ENCODE peak calls at places on chromosome 13, in nine cellular contexts. One of them, this sample, is unnamed.

GRCh38 chr13:36345438-36346221 is 564 bp downstream of the SPART start:
- DNase-seq in suprapubic skin: peak
- DNase-seq in adrenal gland: peak
- DNase-seq in GM23338: peak
- DNase-seq in HepG2: peak
- DNase-seq in choroid plexus epithelial cell: peak
- DNase-seq in Calu3: no peak
- DNase-seq in cardiac fibroblast: peak
- DNase-seq in astrocyte: peak
- DNase-seq in this sample: no peak

GRCh38 chr13:29548722-29549446 is 46.6 kb downstream of the SLC7A1 start:
- DNase-seq in suprapubic skin: no peak
- DNase-seq in adrenal gland: no peak
- DNase-seq in GM23338: no peak
- DNase-seq in HepG2: no peak
- DNase-seq in choroid plexus epithelial cell: peak
- DNase-seq in Calu3: peak
- DNase-seq in cardiac fibroblast: peak
- DNase-seq in astrocyte: peak
- DNase-seq in this sample: no peak

GRCh38 chr13:39415403-39415802 is 187.6 kb downstream of the LHFPL6 start:
- DNase-seq in suprapubic skin: no peak
- DNase-seq in adrenal gland: peak
- DNase-seq in GM23338: peak
- DNase-seq in HepG2: no peak
- DNase-seq in choroid plexus epithelial cell: peak
- DNase-seq in Calu3: peak
- DNase-seq in cardiac fibroblast: peak
- DNase-seq in astrocyte: no peak
- DNase-seq in this sample: no peak

GRCh38 chr13:95002126-95002525 is 289.8 kb upstream of the SOX21 start:
- DNase-seq in suprapubic skin: no peak
- DNase-seq in adrenal gland: no peak
- DNase-seq in GM23338: peak
- DNase-seq in HepG2: peak
- DNase-seq in choroid plexus epithelial cell: no peak
- DNase-seq in Calu3: no peak
- DNase-seq in cardiac fibroblast: no peak
- DNase-seq in astrocyte: no peak
- DNase-seq in this sample: no peak

GRCh38 chr13:44523176-44524017 is 52.7 kb downstream of the TSC22D1 start:
- DNase-seq in suprapubic skin: no peak
- DNase-seq in adrenal gland: peak
- DNase-seq in GM23338: peak
- DNase-seq in HepG2: peak
- DNase-seq in choroid plexus epithelial cell: peak
- DNase-seq in Calu3: no peak
- DNase-seq in cardiac fibroblast: peak
- DNase-seq in astrocyte: peak
- DNase-seq in this sample: peak

GRCh38 chr13:51519839-51520238 is 64.4 kb upstream of the WDFY2 start:
- DNase-seq in suprapubic skin: no peak
- DNase-seq in adrenal gland: no peak
- DNase-seq in GM23338: no peak
- DNase-seq in HepG2: peak
- DNase-seq in choroid plexus epithelial cell: peak
- DNase-seq in Calu3: no peak
- DNase-seq in cardiac fibroblast: peak
- DNase-seq in astrocyte: peak
- DNase-seq in this sample: no peak

GRCh38 chr13:21310220-21310619 is 133.8 kb downstream of the MRPL57 start:
- DNase-seq in suprapubic skin: no peak
- DNase-seq in adrenal gland: no peak
- DNase-seq in GM23338: no peak
- DNase-seq in HepG2: no peak
- DNase-seq in choroid plexus epithelial cell: no peak
- DNase-seq in Calu3: no peak
- DNase-seq in cardiac fibroblast: no peak
- DNase-seq in astrocyte: peak
- DNase-seq in this sample: no peak

GRCh38 chr13:111210488-111210887 is 95.4 kb downstream of the ARHGEF7 start:
- DNase-seq in suprapubic skin: no peak
- DNase-seq in adrenal gland: no peak
- DNase-seq in GM23338: no peak
- DNase-seq in HepG2: no peak
- DNase-seq in choroid plexus epithelial cell: peak
- DNase-seq in Calu3: no peak
- DNase-seq in cardiac fibroblast: peak
- DNase-seq in astrocyte: peak
- DNase-seq in this sample: no peak

GRCh38 chr13:33799950-33800592 is 17.9 kb upstream of the RFC3 start:
- DNase-seq in suprapubic skin: no peak
- DNase-seq in adrenal gland: no peak
- DNase-seq in GM23338: peak
- DNase-seq in HepG2: peak
- DNase-seq in choroid plexus epithelial cell: peak
- DNase-seq in Calu3: no peak
- DNase-seq in cardiac fibroblast: peak
- DNase-seq in astrocyte: peak
- DNase-seq in this sample: no peak

GRCh38 chr13:21676611-21677021 is 5.7 kb downstream of the FGF9 start:
- DNase-seq in suprapubic skin: no peak
- DNase-seq in adrenal gland: peak
- DNase-seq in GM23338: peak
- DNase-seq in HepG2: no peak
- DNase-seq in choroid plexus epithelial cell: no peak
- DNase-seq in Calu3: no peak
- DNase-seq in cardiac fibroblast: no peak
- DNase-seq in astrocyte: no peak
- DNase-seq in this sample: peak

GRCh38 chr13:34176636-34177035 is 358.7 kb downstream of the RFC3 start:
- DNase-seq in suprapubic skin: no peak
- DNase-seq in adrenal gland: no peak
- DNase-seq in GM23338: no peak
- DNase-seq in HepG2: no peak
- DNase-seq in choroid plexus epithelial cell: no peak
- DNase-seq in Calu3: no peak
- DNase-seq in cardiac fibroblast: no peak
- DNase-seq in astrocyte: no peak
- DNase-seq in this sample: no peak

GRCh38 chr13:22002893-22003292 is 332.0 kb downstream of the FGF9 start:
- DNase-seq in suprapubic skin: no peak
- DNase-seq in adrenal gland: peak
- DNase-seq in GM23338: no peak
- DNase-seq in HepG2: no peak
- DNase-seq in choroid plexus epithelial cell: no peak
- DNase-seq in Calu3: no peak
- DNase-seq in cardiac fibroblast: no peak
- DNase-seq in astrocyte: no peak
- DNase-seq in this sample: no peak

GRCh38 chr13:50909605-50910482 is at the start of gene RNASEH2B:
- DNase-seq in suprapubic skin: peak
- DNase-seq in adrenal gland: peak
- DNase-seq in GM23338: peak
- DNase-seq in HepG2: peak
- DNase-seq in choroid plexus epithelial cell: peak
- DNase-seq in Calu3: peak
- DNase-seq in cardiac fibroblast: peak
- DNase-seq in astrocyte: peak
- DNase-seq in this sample: peak

GRCh38 chr13:99323488-99323887 is 16.3 kb upstream of the GPR183 start:
- DNase-seq in suprapubic skin: no peak
- DNase-seq in adrenal gland: no peak
- DNase-seq in GM23338: no peak
- DNase-seq in HepG2: no peak
- DNase-seq in choroid plexus epithelial cell: no peak
- DNase-seq in Calu3: no peak
- DNase-seq in cardiac fibroblast: peak
- DNase-seq in astrocyte: peak
- DNase-seq in this sample: no peak

GRCh38 chr13:92535222-92536006 is 691.2 kb upstream of the GPC6 start:
- DNase-seq in suprapubic skin: no peak
- DNase-seq in adrenal gland: no peak
- DNase-seq in GM23338: no peak
- DNase-seq in HepG2: no peak
- DNase-seq in choroid plexus epithelial cell: no peak
- DNase-seq in Calu3: no peak
- DNase-seq in cardiac fibroblast: no peak
- DNase-seq in astrocyte: no peak
- DNase-seq in this sample: no peak

GRCh38 chr13:112241288-112241687 is 134.9 kb upstream of the SPACA7 start:
- DNase-seq in suprapubic skin: no peak
- DNase-seq in adrenal gland: no peak
- DNase-seq in GM23338: no peak
- DNase-seq in HepG2: no peak
- DNase-seq in choroid plexus epithelial cell: no peak
- DNase-seq in Calu3: no peak
- DNase-seq in cardiac fibroblast: no peak
- DNase-seq in astrocyte: no peak
- DNase-seq in this sample: no peak

DNA sequence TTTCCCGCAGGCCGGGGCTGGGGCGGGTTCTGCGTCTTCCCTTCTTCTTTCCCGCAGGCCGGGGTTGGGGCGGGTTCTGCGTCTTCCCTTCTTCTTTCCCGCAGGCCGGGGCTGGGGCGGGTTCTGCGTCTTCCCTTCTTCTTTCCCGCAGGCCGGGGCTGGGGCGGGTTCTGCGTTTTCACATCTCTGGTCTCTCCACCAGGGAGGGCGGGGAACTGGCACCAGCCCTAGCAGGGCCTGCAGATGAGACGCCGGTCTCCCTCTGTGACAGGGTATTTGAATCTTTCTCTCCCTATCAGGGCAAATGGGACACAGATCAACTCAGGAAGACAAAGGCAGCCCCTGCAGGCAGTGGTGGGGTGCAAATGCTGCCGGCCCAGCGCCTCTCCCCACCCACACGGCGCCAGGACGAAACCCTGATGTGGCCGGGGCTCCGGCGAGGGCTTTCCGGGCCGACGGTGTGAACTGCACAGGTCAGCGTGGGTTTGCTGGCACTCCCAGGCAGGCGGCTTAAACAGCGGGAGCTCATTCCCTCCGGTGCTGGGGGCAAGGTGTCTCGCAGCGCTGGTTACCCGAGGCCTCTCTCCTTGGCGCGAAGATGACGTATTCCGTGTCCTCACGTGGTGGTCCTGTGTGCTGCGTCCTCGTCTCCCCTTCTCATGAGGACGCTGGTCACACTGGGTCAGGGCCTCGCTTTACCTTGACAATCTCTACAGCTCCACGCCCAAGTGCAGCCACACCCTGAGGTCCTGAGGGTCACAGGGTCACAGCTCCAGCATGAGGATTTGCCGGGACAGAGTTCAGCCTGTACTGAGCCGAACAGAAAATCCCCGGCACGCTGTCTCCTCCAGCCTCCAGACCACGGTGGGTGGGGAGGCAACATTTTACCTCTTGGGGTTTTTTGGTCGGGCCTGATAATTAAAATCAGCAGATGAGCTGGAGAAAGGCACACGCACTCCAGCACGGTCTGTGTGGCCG is 717 bp upstream of the C13orf46 start:
- DNase-seq in suprapubic skin: peak
- DNase-seq in adrenal gland: no peak
- DNase-seq in GM23338: no peak
- DNase-seq in HepG2: no peak
- DNase-seq in choroid plexus epithelial cell: no peak
- DNase-seq in Calu3: no peak
- DNase-seq in cardiac fibroblast: no peak
- DNase-seq in astrocyte: no peak
- DNase-seq in this sample: no peak
- TF ChIP-seq CTCF in suprapubic skin: no peak
- TF ChIP-seq CTCF in adrenal gland: no peak
- TF ChIP-seq CTCF in GM23338: no peak
- TF ChIP-seq CTCF in HepG2: no peak
- TF ChIP-seq CTCF in choroid plexus epithelial cell: no peak
- TF ChIP-seq CTCF in Calu3: no peak
- TF ChIP-seq CTCF in cardiac fibroblast: no peak
- TF ChIP-seq CTCF in astrocyte: no peak
- TF ChIP-seq CTCF in this sample: no peak

GRCh38 chr13:27281420-27281819 is 10.8 kb downstream of the RASL11A start:
- DNase-seq in suprapubic skin: no peak
- DNase-seq in adrenal gland: no peak
- DNase-seq in GM23338: no peak
- DNase-seq in HepG2: no peak
- DNase-seq in choroid plexus epithelial cell: no peak
- DNase-seq in Calu3: no peak
- DNase-seq in cardiac fibroblast: no peak
- DNase-seq in astrocyte: no peak
- DNase-seq in this sample: no peak
- TF ChIP-seq CTCF in suprapubic skin: no peak
- TF ChIP-seq CTCF in adrenal gland: no peak
- TF ChIP-seq CTCF in GM23338: no peak
- TF ChIP-seq CTCF in HepG2: peak
- TF ChIP-seq CTCF in choroid plexus epithelial cell: no peak
- TF ChIP-seq CTCF in Calu3: no peak
- TF ChIP-seq CTCF in cardiac fibroblast: no peak
- TF ChIP-seq CTCF in astrocyte: no peak
- TF ChIP-seq CTCF in this sample: no peak

GRCh38 chr13:100442095-100442832 is 146.3 kb downstream of the GGACT start:
- DNase-seq in suprapubic skin: no peak
- DNase-seq in adrenal gland: no peak
- DNase-seq in GM23338: peak
- DNase-seq in HepG2: no peak
- DNase-seq in choroid plexus epithelial cell: peak
- DNase-seq in Calu3: no peak
- DNase-seq in cardiac fibroblast: no peak
- DNase-seq in astrocyte: no peak
- DNase-seq in this sample: no peak
- TF ChIP-seq CTCF in suprapubic skin: no peak
- TF ChIP-seq CTCF in adrenal gland: no peak
- TF ChIP-seq CTCF in GM23338: peak
- TF ChIP-seq CTCF in HepG2: no peak
- TF ChIP-seq CTCF in choroid plexus epithelial cell: no peak
- TF ChIP-seq CTCF in Calu3: no peak
- TF ChIP-seq CTCF in cardiac fibroblast: no peak
- TF ChIP-seq CTCF in astrocyte: no peak
- TF ChIP-seq CTCF in this sample: peak

GRCh38 chr13:109383683-109384082 is 402.7 kb downstream of the IRS2 start:
- DNase-seq in suprapubic skin: no peak
- DNase-seq in adrenal gland: no peak
- DNase-seq in GM23338: no peak
- DNase-seq in HepG2: no peak
- DNase-seq in choroid plexus epithelial cell: peak
- DNase-seq in Calu3: no peak
- DNase-seq in cardiac fibroblast: peak
- DNase-seq in astrocyte: peak
- DNase-seq in this sample: no peak
- TF ChIP-seq CTCF in suprapubic skin: no peak
- TF ChIP-seq CTCF in adrenal gland: no peak
- TF ChIP-seq CTCF in GM23338: no peak
- TF ChIP-seq CTCF in HepG2: no peak
- TF ChIP-seq CTCF in choroid plexus epithelial cell: peak
- TF ChIP-seq CTCF in Calu3: no peak
- TF ChIP-seq CTCF in cardiac fibroblast: no peak
- TF ChIP-seq CTCF in astrocyte: no peak
- TF ChIP-seq CTCF in this sample: no peak

This sample was measured in GM13977.